ENCODE peak calls at places on chromosomes 11 and 22, in ten cellular contexts. M is osteoblast, V is WTC11, I is right lobe of liver, Z is progenitor cell of endocrine pancreas, N is endothelial cell of umbilical vein, W is uterus, G is GM13977, S is AG04449, E is heart right ventricle. A is an unnamed sample.
A peak's percentile ranks its signal among the peaks of the same experiment; 100 is the strongest.

GRCh38 chr11:59555601-59556114 is 44.3 kb downstream of the OR4D9 start:
- DNase-seq in W (no peak), M (no peak), S (no peak), N (no peak), Z (no peak), I (no peak), G (no peak), E (no peak), V (no peak), A (no peak)

GRCh38 chr22:24285245-24285644 is 14.6 kb downstream of the SPECC1L start:
- DNase-seq in E (no peak), M (no peak), S (no peak), W (no peak), N (no peak), G (no peak), I (no peak), V (no peak), Z (no peak), A (no peak)

GRCh38 chr11:124041254-124041653 is at the start of gene OR10G7:
- DNase-seq in W (no peak), G (no peak), N (no peak), Z (no peak), E (no peak), M (no peak), V (no peak), S (no peak), I (no peak), A (no peak)

GRCh38 chr22:37957232-37957631 is 3.7 kb downstream of the POLR2F start:
- DNase-seq in E (no peak), W (no peak), Z (no peak), G (no peak), M (no peak), S (no peak), V (no peak), I (no peak), N (no peak), A (no peak)

GRCh38 chr11:83051760-83052671 is 19.7 kb downstream of the RAB30 start:
- DNase-seq in V (no peak), S (peak; percentile 99), E (peak; percentile 49), W (no peak), I (peak; percentile 32), M (peak; percentile 88), N (peak; percentile 94), Z (no peak), G (no peak), A (no peak)

GRCh38 chr11:15947681-15948648 is 408.4 kb downstream of the SOX6 start:
- DNase-seq in Z (no peak), W (no peak), I (peak; percentile 81), N (no peak), S (no peak), G (no peak), V (no peak), E (no peak), M (no peak), A (no peak)

GRCh38 chr22:39514373-39514973 is 5.9 kb upstream of the ATF4 start:
- DNase-seq in E (no peak), V (peak; percentile 73), M (peak; percentile 89), G (no peak), W (peak; percentile 50), N (peak; percentile 41), Z (no peak), S (no peak), I (no peak), A (no peak)

GRCh38 chr22:21866821-21867527 is 471 bp downstream of the MAPK1 start:
- DNase-seq in I (peak; percentile 40), E (no peak), S (no peak), N (no peak), V (no peak), M (peak; percentile 84), W (peak; percentile 28), Z (peak; percentile 27), G (no peak), A (no peak)

GRCh38 chr11:12841946-12842630 is 167.0 kb upstream of the RASSF10 start:
- DNase-seq in I (no peak), W (peak; percentile 58), G (no peak), M (no peak), E (no peak), V (no peak), N (peak; percentile 85), Z (no peak), S (no peak), A (no peak)

GRCh38 chr11:92332986-92333385 is 108.4 kb downstream of the FAT3 start:
- DNase-seq in G (no peak), M (no peak), E (no peak), N (no peak), Z (no peak), I (no peak), W (no peak), S (peak; percentile 58), V (no peak), A (no peak)

GRCh38 chr22:23565942-23566715 is 14.0 kb downstream of the IGLL1 start:
- DNase-seq in W (no peak), I (peak; percentile 47), G (no peak), M (peak; percentile 77), S (no peak), V (peak; percentile 34), E (peak; percentile 17), Z (peak; percentile 91), N (no peak), A (no peak)

GRCh38 chr11:831132-831864 is 1.5 kb upstream of the CD151 start:
- DNase-seq in S (no peak), G (no peak), I (no peak), V (no peak), Z (no peak), M (peak; percentile 97), W (no peak), N (peak; percentile 39), E (no peak), A (no peak)

GRCh38 chr11:10287140-10287539 is 6.9 kb downstream of the SBF2 start:
- DNase-seq in M (no peak), E (no peak), S (no peak), N (no peak), I (no peak), Z (no peak), G (no peak), W (no peak), V (no peak), A (no peak)

DNA sequence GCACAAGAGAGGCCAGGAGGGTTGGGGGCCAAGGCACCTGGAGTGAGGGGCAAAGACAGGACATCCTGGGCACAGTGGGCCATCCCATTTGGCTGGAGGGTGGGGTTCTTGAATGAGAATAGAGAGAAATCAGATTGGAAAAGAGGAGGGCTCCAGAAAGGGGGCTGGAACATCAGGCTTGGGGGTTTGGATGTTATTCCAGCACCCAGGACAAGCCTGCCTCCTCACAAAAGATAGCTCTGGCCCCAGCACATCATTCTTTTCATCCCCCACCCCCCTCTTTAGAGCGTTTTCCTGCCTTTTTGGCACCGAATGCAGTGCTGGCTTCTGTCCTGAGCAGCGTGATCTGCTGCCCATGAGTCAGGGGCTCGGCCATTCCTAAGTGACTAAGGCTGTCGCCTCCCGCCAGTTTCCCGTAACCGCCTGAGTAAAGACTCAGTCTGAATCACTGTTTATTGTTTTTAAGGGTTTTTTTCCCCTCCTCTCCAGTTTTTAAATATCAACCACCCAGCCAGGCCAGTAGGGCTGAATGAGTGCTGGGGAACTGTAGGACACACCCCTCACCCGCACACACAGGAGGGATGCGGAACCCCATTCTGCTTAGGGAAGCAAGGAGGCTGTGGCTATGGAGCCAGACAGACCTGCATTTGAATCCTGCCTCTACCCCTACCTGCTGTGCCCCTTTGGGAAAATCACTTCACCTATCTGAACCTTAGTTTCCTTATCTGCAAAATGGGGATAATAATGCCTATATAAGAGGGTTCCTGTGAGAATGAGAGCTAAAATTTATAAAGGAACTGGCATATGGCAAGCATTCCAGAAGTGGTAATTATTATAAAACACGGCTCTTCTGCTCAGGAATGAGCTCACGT is 32.4 kb upstream of the NAV2 start:
- DNase-seq in W (peak; percentile 91), N (peak; percentile 98), E (peak; percentile 74), S (peak; percentile 91), M (peak; percentile 90), V (no peak), I (peak; percentile 83), Z (no peak), G (no peak), A (no peak)
- TF ChIP-seq CTCF in W (peak; percentile 37), N (no peak), E (no peak), S (peak; percentile 14), M (peak; percentile 6), V (no peak), I (no peak), Z (no peak), G (no peak), A (no peak)

GRCh38 chr11:1992111-1992510 is 5.5 kb downstream of the H19 start:
- DNase-seq in W (peak; percentile 12), V (no peak), G (no peak), E (no peak), I (peak; percentile 10), Z (no peak), S (no peak), N (no peak), M (no peak), A (no peak)

GRCh38 chr11:1988667-1989317 is 8.8 kb downstream of the H19 start:
- DNase-seq in G (no peak), W (no peak), N (no peak), V (no peak), M (no peak), E (peak; percentile 21), Z (no peak), S (no peak), I (peak; percentile 21), A (peak; percentile 27)

GRCh38 chr11:1988174-1988573 is 9.5 kb downstream of the H19 start:
- DNase-seq in G (no peak), I (no peak), M (no peak), W (no peak), S (no peak), N (no peak), Z (no peak), V (no peak), E (no peak), A (no peak)

GRCh38 chr11:1994121-1994520 is 3.5 kb downstream of the H19 start:
- DNase-seq in I (peak; percentile 8), N (no peak), M (no peak), W (no peak), G (no peak), S (no peak), V (no peak), Z (no peak), E (peak; percentile 2), A (no peak)

GRCh38 chr11:1990872-1991578 is 6.6 kb downstream of the H19 start:
- DNase-seq in I (no peak), Z (no peak), G (no peak), E (no peak), N (no peak), M (no peak), W (no peak), S (no peak), V (no peak), A (no peak)
- TF ChIP-seq CTCF in I (no peak), Z (no peak), G (no peak), E (no peak), N (no peak), M (no peak), W (no peak), S (no peak), V (no peak), A (no peak)

GRCh38 chr11:1948389-1948788 is 1.3 kb downstream of the MRPL23 start:
- DNase-seq in I (no peak), E (peak; percentile 25), N (no peak), M (no peak), W (no peak), V (no peak), Z (no peak), S (no peak), G (no peak), A (no peak)
- TF ChIP-seq CTCF in I (no peak), E (no peak), N (no peak), M (no peak), W (no peak), V (no peak), Z (no peak), S (no peak), G (no peak), A (no peak)

GRCh38 chr11:69943066-69943465 is 123.8 kb upstream of the FGF3 start:
- DNase-seq in V (peak; percentile 30), I (peak; percentile 51), Z (no peak), G (no peak), S (no peak), M (peak; percentile 78), N (no peak), W (no peak), E (no peak), A (no peak)
- TF ChIP-seq CTCF in V (no peak), I (peak; percentile 55), Z (peak; percentile 40), G (no peak), S (no peak), M (peak; percentile 41), N (no peak), W (no peak), E (no peak), A (peak; percentile 21)

A was measured in type B pancreatic cell.